ENCODE peak calls at places on chromosomes 7 and 10, in seven cellular contexts. Y is heart left ventricle, K is A549, U is uterus, G is spleen, T is prostate gland, N is body of pancreas. F is an unnamed sample.

GRCh38 chr10:102935939-102936605 is 18.0 kb downstream of the CNNM2 start:
- DNase-seq in Y (no peak), K (no peak), U (no peak), G (no peak), T (no peak), N (no peak), F (no peak)

GRCh38 chr7:44081266-44081748 is 1.0 kb downstream of the POLM start:
- DNase-seq in Y (peak), K (no peak), U (no peak), G (peak), T (no peak), N (no peak), F (no peak)

GRCh38 chr7:7992502-7992901 is 23.9 kb downstream of the GLCCI1 start:
- DNase-seq in Y (no peak), K (no peak), U (no peak), G (no peak), T (no peak), N (no peak), F (no peak)

GRCh38 chr10:93189959-93190358 is 116.3 kb downstream of the CYP26A1 start:
- DNase-seq in Y (no peak), K (no peak), U (no peak), G (no peak), T (peak), N (no peak), F (no peak)

GRCh38 chr10:17106991-17107390 is 22.6 kb downstream of the CUBN start:
- DNase-seq in Y (no peak), K (no peak), U (no peak), G (no peak), T (no peak), N (no peak), F (no peak)

GRCh38 chr10:6027929-6028328 is 34.2 kb downstream of the IL2RA start:
- DNase-seq in Y (no peak), K (no peak), U (no peak), G (no peak), T (no peak), N (no peak), F (no peak)

GRCh38 chr10:35211390-35211789 is 84.7 kb downstream of the CREM start:
- DNase-seq in Y (no peak), K (no peak), U (no peak), G (no peak), T (no peak), N (peak), F (no peak)

GRCh38 chr10:118343115-118343514 is 991 bp upstream of the FAM204A start:
- DNase-seq in Y (no peak), K (peak), U (no peak), G (no peak), T (no peak), N (no peak), F (no peak)

GRCh38 chr10:116111483-116112095 is 161.4 kb downstream of the GFRA1 start:
- DNase-seq in Y (no peak), K (no peak), U (no peak), G (no peak), T (no peak), N (no peak), F (no peak)

GRCh38 chr10:8042864-8043568 is 11.5 kb upstream of the GATA3 start:
- DNase-seq in Y (no peak), K (no peak), U (no peak), G (no peak), T (no peak), N (no peak), F (no peak)

GRCh38 chr7:80711521-80711920 is 73.1 kb downstream of the CD36 start:
- DNase-seq in Y (no peak), K (no peak), U (no peak), G (no peak), T (no peak), N (no peak), F (no peak)

GRCh38 chr10:71232089-71232998 is 20.0 kb downstream of the UNC5B start:
- DNase-seq in Y (peak), K (no peak), U (peak), G (peak), T (peak), N (peak), F (no peak)

GRCh38 chr10:30722956-30723355 is 93.4 kb upstream of the LYZL2 start:
- DNase-seq in Y (no peak), K (no peak), U (no peak), G (no peak), T (no peak), N (no peak), F (no peak)

GRCh38 chr10:70952446-70952845 is 64.1 kb upstream of the PCBD1 start:
- DNase-seq in Y (no peak), K (no peak), U (no peak), G (peak), T (no peak), N (no peak), F (no peak)

GRCh38 chr10:101018600-101019439 is 12.1 kb downstream of the PDZD7 start:
- DNase-seq in Y (peak), K (peak), U (no peak), G (peak), T (peak), N (peak), F (peak)

DNA sequence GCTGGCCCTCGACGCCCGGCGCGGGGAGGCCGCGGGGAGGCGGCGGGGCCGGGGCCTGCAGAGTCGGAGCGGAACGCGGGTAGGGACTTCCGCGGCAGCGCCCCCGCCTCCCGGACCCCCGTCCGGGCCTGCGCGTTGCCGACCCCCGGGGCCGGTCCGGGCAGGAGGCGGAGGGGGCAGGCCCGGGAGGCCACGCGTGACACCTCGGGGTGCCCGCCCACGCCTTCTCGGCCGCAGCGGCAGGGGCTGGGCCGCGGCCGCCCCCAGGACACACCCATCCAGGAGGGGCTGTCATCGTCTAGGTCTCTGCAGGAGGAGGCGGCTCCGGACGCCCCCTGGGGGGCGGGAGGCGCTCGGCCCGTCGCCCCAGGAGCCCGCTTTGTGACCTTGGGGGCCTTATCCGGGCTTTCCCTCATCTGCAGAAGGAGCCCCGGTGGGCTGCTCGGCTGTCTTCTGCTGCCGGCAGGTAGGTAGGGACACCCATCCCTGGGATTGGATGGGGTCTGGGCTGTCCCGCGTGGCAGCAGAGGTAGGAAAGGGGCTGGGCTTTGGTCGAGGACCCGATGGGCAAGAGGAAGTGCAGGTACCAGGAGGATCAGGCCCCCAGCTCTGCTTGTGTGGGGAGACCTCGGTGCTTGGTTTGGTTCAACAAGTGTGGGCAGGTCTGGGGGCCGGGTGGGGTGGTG is 569 bp downstream of the ZNF316 start:
- DNase-seq in Y (no peak), K (peak), U (peak), G (peak), T (no peak), N (peak), F (peak)
- TF ChIP-seq POLR2A in Y (no peak), K (no peak), U (no peak), G (no peak), T (no peak), N (no peak), F (no peak)

GRCh38 chr10:125123363-125124113 is 36.8 kb downstream of the CTBP2 start:
- DNase-seq in Y (peak), K (peak), U (peak), G (peak), T (peak), N (peak), F (no peak)

GRCh38 chr10:125122566-125122965 is 37.8 kb downstream of the CTBP2 start:
- DNase-seq in Y (no peak), K (no peak), U (no peak), G (no peak), T (no peak), N (no peak), F (no peak)

GRCh38 chr10:125118701-125119100 is 41.7 kb downstream of the CTBP2 start:
- DNase-seq in Y (no peak), K (no peak), U (no peak), G (peak), T (no peak), N (no peak), F (no peak)

GRCh38 chr10:125120046-125120710 is 40.2 kb downstream of the CTBP2 start:
- DNase-seq in Y (no peak), K (no peak), U (no peak), G (peak), T (no peak), N (no peak), F (no peak)

DNA sequence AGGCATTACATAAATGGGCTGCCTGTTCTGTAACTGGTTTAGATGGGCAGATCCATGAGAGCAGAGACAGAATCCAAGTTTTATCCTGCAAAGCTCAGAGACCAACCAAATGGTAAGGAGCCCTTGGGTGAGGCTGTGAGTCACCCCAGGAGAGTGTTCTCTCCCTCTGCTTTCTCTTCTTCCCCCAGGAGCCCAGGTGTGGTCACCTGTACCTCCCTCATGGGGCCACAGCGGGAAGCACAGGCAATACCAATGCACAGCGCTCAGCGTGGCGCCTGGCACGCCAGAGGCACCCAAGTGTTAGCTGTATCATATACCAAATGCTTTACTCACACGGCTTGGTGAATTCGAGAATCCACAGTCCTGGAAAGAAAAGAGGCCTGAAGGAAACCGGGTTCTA is 39.4 kb downstream of the CTBP2 start:
- DNase-seq in Y (no peak), K (no peak), U (no peak), G (peak), T (no peak), N (peak), F (no peak)
- TF ChIP-seq POLR2A in Y (no peak), K (no peak), U (no peak), G (no peak), T (no peak), N (no peak), F (no peak)

DNA sequence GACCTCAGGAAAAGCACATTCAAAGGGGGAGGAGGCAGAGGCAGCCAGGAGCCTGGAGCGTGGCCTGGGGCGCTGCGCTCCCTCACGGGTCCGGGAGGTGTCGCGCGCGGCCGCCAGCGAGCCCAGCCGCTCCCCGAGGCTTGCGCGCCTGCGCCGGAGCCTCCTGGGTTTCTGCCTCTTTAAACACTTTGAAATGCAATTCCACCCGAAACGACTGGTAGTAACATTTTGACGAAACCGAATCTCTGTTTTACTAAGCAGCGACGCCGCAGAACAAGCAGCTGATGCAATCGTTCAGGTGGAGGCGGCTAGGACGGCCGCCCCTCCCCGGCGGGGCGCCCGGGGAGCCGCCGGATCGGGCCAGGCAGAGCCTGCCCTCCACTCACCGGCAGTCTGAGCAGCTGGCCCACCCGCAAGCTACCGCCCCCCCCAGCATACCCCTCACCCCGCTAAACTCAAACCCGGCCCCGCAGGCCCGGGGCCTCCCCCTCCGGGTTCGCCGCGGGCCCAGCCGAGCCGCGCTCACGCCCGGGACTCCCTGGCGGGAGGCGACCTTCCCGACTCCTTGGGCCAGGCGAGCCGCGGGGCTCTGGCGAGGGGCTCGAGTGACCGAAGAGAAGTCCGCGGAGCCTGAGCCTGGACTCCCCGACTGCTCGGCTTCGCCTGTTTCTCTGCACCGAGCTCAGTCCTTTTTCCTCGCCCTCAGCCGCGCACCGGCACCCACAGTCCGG is 3.3 kb downstream of the MKX start:
- DNase-seq in Y (peak), K (peak), U (peak), G (peak), T (peak), N (peak), F (peak)
- TF ChIP-seq POLR2A in Y (no peak), K (no peak), U (no peak), G (no peak), T (no peak), N (peak), F (no peak)

GRCh38 chr7:157010588-157011332 is at the start of gene MNX1:
- DNase-seq in Y (no peak), K (peak), U (no peak), G (peak), T (peak), N (peak), F (peak)
- TF ChIP-seq POLR2A in Y (no peak), K (peak), U (no peak), G (no peak), T (no peak), N (peak), F (no peak)

GRCh38 chr10:78729366-78729765 is 339.4 kb upstream of the ZMIZ1 start:
- DNase-seq in Y (no peak), K (no peak), U (no peak), G (no peak), T (no peak), N (no peak), F (no peak)

GRCh38 chr10:78730754-78731153 is 338.0 kb upstream of the ZMIZ1 start:
- DNase-seq in Y (no peak), K (no peak), U (no peak), G (no peak), T (no peak), N (no peak), F (no peak)

GRCh38 chr10:78731675-78732074 is 337.1 kb upstream of the ZMIZ1 start:
- DNase-seq in Y (no peak), K (no peak), U (no peak), G (no peak), T (no peak), N (no peak), F (no peak)

GRCh38 chr10:78729810-78730209 is 339.0 kb upstream of the ZMIZ1 start:
- DNase-seq in Y (no peak), K (no peak), U (no peak), G (no peak), T (no peak), N (no peak), F (no peak)

GRCh38 chr10:78732381-78732780 is 336.4 kb upstream of the ZMIZ1 start:
- DNase-seq in Y (no peak), K (no peak), U (no peak), G (no peak), T (no peak), N (no peak), F (no peak)
- TF ChIP-seq POLR2A in Y (no peak), K (no peak), U (no peak), G (no peak), T (no peak), N (no peak), F (no peak)

DNA sequence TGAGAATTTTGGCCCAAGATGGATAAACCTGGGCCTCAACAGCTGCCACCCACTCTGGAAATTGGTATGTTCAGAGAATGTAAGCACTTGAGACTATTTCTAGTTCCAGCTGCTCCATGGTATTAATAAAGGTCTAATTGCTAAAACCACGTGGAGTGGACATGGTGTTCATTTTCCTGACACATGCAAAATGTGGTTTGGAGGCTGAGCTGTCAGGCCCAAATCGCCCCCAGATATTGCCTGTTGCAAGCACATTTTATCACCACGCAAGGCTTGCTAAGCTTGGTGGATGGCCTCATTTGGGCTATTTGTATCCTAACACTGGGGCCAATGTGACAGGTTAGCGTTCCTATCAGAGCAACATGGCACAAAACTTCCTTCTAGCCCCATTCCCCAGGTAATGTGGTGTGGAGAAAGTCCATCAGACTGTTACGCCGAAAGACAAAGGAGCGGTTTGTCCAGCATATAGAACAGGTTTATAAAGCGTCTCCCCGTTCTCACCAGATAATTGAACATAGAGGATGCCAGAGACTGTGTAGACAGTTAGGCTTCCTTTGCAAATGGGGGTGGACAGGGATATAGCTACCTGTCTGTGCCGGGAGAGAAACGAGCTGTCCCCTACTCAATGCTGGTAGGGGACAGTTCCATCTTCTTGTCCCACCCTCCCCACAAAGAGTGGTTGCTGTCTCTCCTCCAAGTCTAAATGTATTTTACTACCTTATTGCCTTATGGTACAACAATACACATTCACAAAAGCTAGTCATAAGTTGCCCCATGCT is 78.0 kb upstream of the ANKRD1 start:
- DNase-seq in Y (no peak), K (no peak), U (no peak), G (no peak), T (no peak), N (no peak), F (no peak)
- TF ChIP-seq POLR2A in Y (no peak), K (no peak), U (no peak), G (no peak), T (no peak), N (no peak), F (no peak)

GRCh38 chr7:150633926-150634325 is 1.7 kb upstream of the GIMAP6 start:
- DNase-seq in Y (no peak), K (no peak), U (no peak), G (no peak), T (no peak), N (no peak), F (no peak)

GRCh38 chr7:150631866-150632864 is at the start of gene GIMAP6:
- DNase-seq in Y (no peak), K (no peak), U (no peak), G (peak), T (no peak), N (peak), F (no peak)

GRCh38 chr7:150629347-150629746 is 2.8 kb downstream of the GIMAP6 start:
- DNase-seq in Y (no peak), K (no peak), U (no peak), G (no peak), T (no peak), N (no peak), F (no peak)

GRCh38 chr7:150627959-150628358 is 4.2 kb downstream of the GIMAP6 start:
- DNase-seq in Y (no peak), K (no peak), U (no peak), G (no peak), T (no peak), N (no peak), F (no peak)

DNA sequence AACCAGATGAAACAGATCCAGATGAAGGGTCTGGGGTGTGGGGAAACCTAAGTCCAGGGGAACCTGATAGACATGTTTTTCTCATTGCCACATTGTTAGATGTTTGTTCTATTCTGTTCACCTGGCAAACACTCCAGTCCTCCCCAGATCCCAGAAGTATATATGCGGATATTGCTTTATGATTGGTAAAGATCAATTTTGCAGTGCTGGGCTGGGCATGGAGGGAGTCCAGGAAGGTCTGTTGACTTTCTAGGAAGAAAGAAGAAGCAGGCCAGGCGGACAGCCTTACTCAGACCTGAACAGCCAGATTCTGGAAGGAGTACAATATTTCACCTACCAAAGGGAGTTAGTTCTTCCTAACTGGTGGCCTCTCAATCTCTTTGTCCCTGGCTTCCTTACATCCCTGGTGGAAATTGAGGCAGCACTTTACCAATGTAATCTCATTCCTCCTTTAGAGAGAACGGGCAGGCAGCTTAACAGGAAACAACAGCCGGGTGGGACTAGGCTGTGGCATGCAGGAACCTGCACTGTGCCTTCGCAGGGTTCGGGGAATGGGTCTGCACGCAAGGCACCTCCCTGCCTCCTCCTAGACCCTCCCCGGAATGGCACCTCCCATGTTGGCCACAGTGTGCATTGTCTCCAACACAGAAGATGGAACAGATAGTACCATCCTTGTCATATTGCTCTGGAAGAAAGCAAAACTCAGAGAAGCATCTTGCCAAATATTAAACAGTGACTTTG is 931 bp downstream of the GIMAP6 start:
- DNase-seq in Y (peak), K (no peak), U (no peak), G (peak), T (no peak), N (peak), F (no peak)
- TF ChIP-seq POLR2A in Y (no peak), K (no peak), U (no peak), G (no peak), T (no peak), N (no peak), F (no peak)